ENCODE peak calls at places on chromosome 1, in six cellular contexts. I, L, M, O, F and D are unnamed samples.

GRCh38 chr1:85488126-85488525 is 23.2 kb upstream of the DDAH1 start:
- DNase-seq in M (no peak), L (no peak), O (no peak), F (no peak), I (no peak), D (no peak)

GRCh38 chr1:48777219-48777895 is 666 bp upstream of the BEND5 start:
- DNase-seq in F (no peak), I (peak; percentile 25), L (no peak), M (no peak), O (no peak), D (no peak)

GRCh38 chr1:14602131-14602530 is 3.6 kb downstream of the KAZN start:
- DNase-seq in M (peak; percentile 70), O (peak; percentile 33), L (peak; percentile 47), I (peak; percentile 47), F (no peak), D (peak; percentile 81)

GRCh38 chr1:21594495-21594894 is 74.7 kb downstream of the RAP1GAP start:
- DNase-seq in M (no peak), I (peak; percentile 48), L (no peak), O (no peak), F (no peak), D (no peak)

GRCh38 chr1:203140743-203141520 is 13.4 kb downstream of the ADORA1 start:
- DNase-seq in O (no peak), L (no peak), I (no peak), M (no peak), F (no peak), D (peak; percentile 72)

GRCh38 chr1:193634470-193634869 is 448.1 kb upstream of the B3GALT2 start:
- DNase-seq in I (peak; percentile 2), O (no peak), L (no peak), F (no peak), M (peak; percentile 30), D (peak; percentile 66)

GRCh38 chr1:221419513-221420088 is 322.3 kb downstream of the DUSP10 start:
- DNase-seq in O (no peak), M (peak; percentile 25), F (no peak), I (peak; percentile 91), L (no peak), D (no peak)

GRCh38 chr1:57576750-57577149 is 152.9 kb upstream of the DAB1 start:
- DNase-seq in F (no peak), M (no peak), O (no peak), I (no peak), L (no peak), D (no peak)

GRCh38 chr1:226600254-226600653 is 51.7 kb downstream of the STUM start:
- DNase-seq in M (no peak), L (no peak), F (no peak), I (no peak), O (no peak), D (peak; percentile 35)

GRCh38 chr1:44801491-44802305 is 1.5 kb downstream of the PLK3 start:
- DNase-seq in F (peak; percentile 50), L (peak; percentile 61), O (no peak), M (peak; percentile 42), I (peak; percentile 59), D (peak; percentile 80)

GRCh38 chr1:193479187-193479586 is 292.8 kb upstream of the B3GALT2 start:
- DNase-seq in O (no peak), M (no peak), L (no peak), I (no peak), F (no peak), D (no peak)

GRCh38 chr1:48859429-48859828 is 82.7 kb upstream of the BEND5 start:
- DNase-seq in M (peak; percentile 84), I (peak; percentile 80), F (no peak), L (no peak), O (no peak), D (no peak)

GRCh38 chr1:55443175-55443933 is 228.2 kb upstream of the USP24 start:
- DNase-seq in M (peak; percentile 94), L (peak; percentile 9), O (peak; percentile 82), F (peak; percentile 52), I (peak; percentile 99), D (peak; percentile 94)